ENCODE peak calls at places on chromosomes 4 and X, in four cellular contexts. One of them, this sample, is unnamed.

GRCh38 chr4:67087897-67088296 is 457.4 kb downstream of the CENPC start:
- DNase-seq in frontal cortex: no peak
- DNase-seq in foreskin fibroblast: no peak
- DNase-seq in T-helper 17 cell: no peak
- DNase-seq in this sample: no peak

GRCh38 chrX:140817943-140818342 is 108.4 kb downstream of the LINC00632 start:
- DNase-seq in frontal cortex: no peak
- DNase-seq in foreskin fibroblast: no peak
- DNase-seq in T-helper 17 cell: no peak
- DNase-seq in this sample: no peak

GRCh38 chr4:87079967-87080366 is 140.5 kb downstream of the KLHL8 start:
- DNase-seq in frontal cortex: no peak
- DNase-seq in foreskin fibroblast: no peak
- DNase-seq in T-helper 17 cell: no peak
- DNase-seq in this sample: no peak

GRCh38 chrX:19893722-19894121 is 6.3 kb upstream of the SH3KBP1 start:
- DNase-seq in frontal cortex: no peak
- DNase-seq in foreskin fibroblast: no peak
- DNase-seq in T-helper 17 cell: no peak
- DNase-seq in this sample: peak; percentile 29

GRCh38 chr4:104494822-104495559 is at the start of gene CXXC4:
- DNase-seq in frontal cortex: peak; percentile 45
- DNase-seq in foreskin fibroblast: no peak
- DNase-seq in T-helper 17 cell: no peak
- DNase-seq in this sample: no peak

GRCh38 chr4:173821851-173822250 is 291.8 kb upstream of the HAND2 start:
- DNase-seq in frontal cortex: no peak
- DNase-seq in foreskin fibroblast: peak; percentile 21
- DNase-seq in T-helper 17 cell: no peak
- DNase-seq in this sample: no peak

GRCh38 chrX:124239911-124240310 is 92.5 kb upstream of the TEX13D start:
- DNase-seq in frontal cortex: no peak
- DNase-seq in foreskin fibroblast: no peak
- DNase-seq in T-helper 17 cell: no peak
- DNase-seq in this sample: no peak

GRCh38 chrX:31227250-31227649 is 155.4 kb upstream of the FTHL17 start:
- DNase-seq in frontal cortex: no peak
- DNase-seq in foreskin fibroblast: peak; percentile 53
- DNase-seq in T-helper 17 cell: no peak
- DNase-seq in this sample: no peak

GRCh38 chrX:8988456-8988855 is 45.5 kb downstream of the FAM9B start:
- DNase-seq in frontal cortex: no peak
- DNase-seq in foreskin fibroblast: peak; percentile 36
- DNase-seq in T-helper 17 cell: no peak
- DNase-seq in this sample: no peak

GRCh38 chrX:70033348-70033747 is 16.4 kb downstream of the AWAT2 start:
- DNase-seq in frontal cortex: no peak
- DNase-seq in foreskin fibroblast: no peak
- DNase-seq in T-helper 17 cell: no peak
- DNase-seq in this sample: no peak

GRCh38 chr4:41598580-41598979 is 60.6 kb downstream of the LIMCH1 start:
- DNase-seq in frontal cortex: no peak
- DNase-seq in foreskin fibroblast: no peak
- DNase-seq in T-helper 17 cell: no peak
- DNase-seq in this sample: no peak

GRCh38 chrX:13518126-13518525 is 51.3 kb upstream of the EGFL6 start:
- DNase-seq in frontal cortex: no peak
- DNase-seq in foreskin fibroblast: no peak
- DNase-seq in T-helper 17 cell: no peak
- DNase-seq in this sample: no peak

GRCh38 chrX:105658136-105658535 is 164.2 kb upstream of the NRK start:
- DNase-seq in frontal cortex: no peak
- DNase-seq in foreskin fibroblast: no peak
- DNase-seq in T-helper 17 cell: no peak
- DNase-seq in this sample: no peak

GRCh38 chr4:136934601-136935000 is 597.7 kb downstream of the PCDH18 start:
- DNase-seq in frontal cortex: no peak
- DNase-seq in foreskin fibroblast: no peak
- DNase-seq in T-helper 17 cell: no peak
- DNase-seq in this sample: no peak

GRCh38 chr4:184064877-184065276 is 152.8 kb downstream of the ENPP6 start:
- DNase-seq in frontal cortex: no peak
- DNase-seq in foreskin fibroblast: no peak
- DNase-seq in T-helper 17 cell: no peak
- DNase-seq in this sample: no peak

GRCh38 chr4:23235613-23236390 is 543.1 kb downstream of the GBA3 start:
- DNase-seq in frontal cortex: no peak
- DNase-seq in foreskin fibroblast: no peak
- DNase-seq in T-helper 17 cell: no peak
- DNase-seq in this sample: no peak

GRCh38 chrX:1393871-1394615 is 2.1 kb upstream of the SLC25A6 start:
- DNase-seq in frontal cortex: no peak
- DNase-seq in foreskin fibroblast: no peak
- DNase-seq in T-helper 17 cell: no peak
- DNase-seq in this sample: no peak

GRCh38 chr4:14178421-14178820 is 550.9 kb upstream of the BOD1L1 start:
- DNase-seq in frontal cortex: no peak
- DNase-seq in foreskin fibroblast: peak; percentile 54
- DNase-seq in T-helper 17 cell: no peak
- DNase-seq in this sample: no peak

GRCh38 chrX:39875834-39876625 is 221.7 kb downstream of the BCOR start:
- DNase-seq in frontal cortex: no peak
- DNase-seq in foreskin fibroblast: no peak
- DNase-seq in T-helper 17 cell: no peak
- DNase-seq in this sample: no peak

GRCh38 chrX:71367396-71367795 is 1.2 kb downstream of the TAF1 start:
- DNase-seq in frontal cortex: no peak
- DNase-seq in foreskin fibroblast: no peak
- DNase-seq in T-helper 17 cell: no peak
- DNase-seq in this sample: no peak

GRCh38 chrX:45596190-45596808 is 395.6 kb upstream of the DIPK2B start:
- DNase-seq in frontal cortex: no peak
- DNase-seq in foreskin fibroblast: no peak
- DNase-seq in T-helper 17 cell: no peak
- DNase-seq in this sample: no peak

GRCh38 chr4:1766336-1767057 is 26.6 kb upstream of the FGFR3 start:
- DNase-seq in frontal cortex: no peak
- DNase-seq in foreskin fibroblast: no peak
- DNase-seq in T-helper 17 cell: no peak
- DNase-seq in this sample: peak; percentile 89

GRCh38 chr4:175033162-175033561 is 115.0 kb downstream of the ADAM29 start:
- DNase-seq in frontal cortex: no peak
- DNase-seq in foreskin fibroblast: no peak
- DNase-seq in T-helper 17 cell: no peak
- DNase-seq in this sample: no peak

GRCh38 chr4:65311120-65311519 is 359.2 kb downstream of the EPHA5 start:
- DNase-seq in frontal cortex: no peak
- DNase-seq in foreskin fibroblast: no peak
- DNase-seq in T-helper 17 cell: no peak
- DNase-seq in this sample: no peak

GRCh38 chrX:50100188-50100587 is 100.6 kb downstream of the AKAP4 start:
- DNase-seq in frontal cortex: no peak
- DNase-seq in foreskin fibroblast: no peak
- DNase-seq in T-helper 17 cell: no peak
- DNase-seq in this sample: no peak

GRCh38 chr4:164252286-164252685 is 501.6 kb upstream of the SMIM31 start:
- DNase-seq in frontal cortex: no peak
- DNase-seq in foreskin fibroblast: no peak
- DNase-seq in T-helper 17 cell: no peak
- DNase-seq in this sample: no peak

GRCh38 chr4:184166736-184167135 is 50.9 kb downstream of the ENPP6 start:
- DNase-seq in frontal cortex: no peak
- DNase-seq in foreskin fibroblast: no peak
- DNase-seq in T-helper 17 cell: no peak
- DNase-seq in this sample: no peak

GRCh38 chr4:2348786-2349185 is 69.7 kb downstream of the ZFYVE28 start:
- DNase-seq in frontal cortex: no peak
- DNase-seq in foreskin fibroblast: no peak
- DNase-seq in T-helper 17 cell: no peak
- DNase-seq in this sample: no peak

GRCh38 chr4:178856139-178856800 is 1414.0 kb upstream of the AGA start:
- DNase-seq in frontal cortex: no peak
- DNase-seq in foreskin fibroblast: no peak
- DNase-seq in T-helper 17 cell: no peak
- DNase-seq in this sample: no peak

GRCh38 chr4:47222276-47222675 is 190.9 kb downstream of the GABRB1 start:
- DNase-seq in frontal cortex: no peak
- DNase-seq in foreskin fibroblast: peak; percentile 18
- DNase-seq in T-helper 17 cell: no peak
- DNase-seq in this sample: no peak

This sample was measured in 8988T.